ENCODE peak calls at places on chromosomes 5 and 9, in five cellular contexts. C, B, U, P and N are unnamed samples.
A peak's percentile ranks its signal among the peaks of the same experiment; 100 is the strongest.

GRCh38 chr5:19001054-19001453 is 986.9 kb downstream of the CDH18 start:
- DNase-seq in B (no peak), C (no peak), U (no peak), P (no peak), N (no peak)

GRCh38 chr5:53423724-53424123 is 56.7 kb upstream of the FST start:
- DNase-seq in U (no peak), C (no peak), B (no peak), P (no peak), N (no peak)

GRCh38 chr5:141835928-141836667 is 42.1 kb downstream of the PCDH1 start:
- DNase-seq in U (peak; percentile 56), B (peak; percentile 60), C (no peak), P (no peak), N (no peak)

GRCh38 chr5:76473676-76474075 is 70.6 kb downstream of the IQGAP2 start:
- DNase-seq in C (no peak), P (no peak), B (no peak), U (no peak), N (no peak)

GRCh38 chr5:180391276-180391675 is 38.1 kb upstream of the GFPT2 start:
- DNase-seq in U (no peak), P (no peak), C (no peak), B (no peak), N (no peak)

GRCh38 chr9:132169672-132170392 is 8.0 kb downstream of the NTNG2 start:
- DNase-seq in B (peak; percentile 86), C (peak; percentile 71), P (peak; percentile 91), U (peak; percentile 38), N (no peak)

GRCh38 chr5:65022932-65023331 is 254.2 kb downstream of the CWC27 start:
- DNase-seq in B (no peak), C (no peak), P (no peak), U (no peak), N (no peak)

GRCh38 chr5:41346609-41347008 is 133.3 kb upstream of the C6 start:
- DNase-seq in C (no peak), P (no peak), B (no peak), U (no peak), N (no peak)

GRCh38 chr5:108801301-108801700 is 53.6 kb downstream of the FER start:
- DNase-seq in U (no peak), P (no peak), C (no peak), B (no peak), N (no peak)

GRCh38 chr5:123807177-123807900 is 295.4 kb downstream of the CSNK1G3 start:
- DNase-seq in U (peak; percentile 26), P (no peak), B (no peak), C (peak; percentile 35), N (peak; percentile 42)

GRCh38 chr9:71911908-71912325 is 478 bp downstream of the C9orf85 start:
- DNase-seq in U (no peak), C (no peak), P (no peak), B (no peak), N (no peak)

GRCh38 chr5:178211095-178212048 is 7.0 kb downstream of the HNRNPAB start:
- DNase-seq in B (no peak), P (no peak), C (no peak), U (no peak), N (no peak)

GRCh38 chr5:118796081-118796480 is 192.3 kb downstream of the DTWD2 start:
- DNase-seq in U (no peak), P (no peak), C (no peak), B (peak; percentile 85), N (no peak)

GRCh38 chr5:31534527-31535046 is 2.5 kb downstream of the C5orf22 start:
- DNase-seq in P (no peak), U (no peak), C (no peak), B (no peak), N (no peak)

GRCh38 chr9:75198436-75198835 is 110.1 kb downstream of the OSTF1 start:
- DNase-seq in C (no peak), B (peak; percentile 78), P (peak; percentile 54), U (no peak), N (no peak)

GRCh38 chr5:6730807-6731206 is 17.6 kb downstream of the TENT4A start:
- DNase-seq in U (no peak), B (no peak), C (no peak), P (no peak), N (no peak)

GRCh38 chr9:111356567-111357244 is 26.7 kb upstream of the OR2K2 start:
- DNase-seq in C (no peak), U (peak; percentile 91), P (no peak), B (no peak), N (peak; percentile 35)

GRCh38 chr5:4647056-4647455 is 493.1 kb upstream of the ADAMTS16 start:
- DNase-seq in U (no peak), P (no peak), C (no peak), B (no peak), N (no peak)

GRCh38 chr9:110183208-110184145 is 24.5 kb downstream of the C9orf152 start:
- DNase-seq in B (peak; percentile 70), C (peak; percentile 61), U (peak; percentile 74), P (peak; percentile 64), N (peak; percentile 71)

DNA sequence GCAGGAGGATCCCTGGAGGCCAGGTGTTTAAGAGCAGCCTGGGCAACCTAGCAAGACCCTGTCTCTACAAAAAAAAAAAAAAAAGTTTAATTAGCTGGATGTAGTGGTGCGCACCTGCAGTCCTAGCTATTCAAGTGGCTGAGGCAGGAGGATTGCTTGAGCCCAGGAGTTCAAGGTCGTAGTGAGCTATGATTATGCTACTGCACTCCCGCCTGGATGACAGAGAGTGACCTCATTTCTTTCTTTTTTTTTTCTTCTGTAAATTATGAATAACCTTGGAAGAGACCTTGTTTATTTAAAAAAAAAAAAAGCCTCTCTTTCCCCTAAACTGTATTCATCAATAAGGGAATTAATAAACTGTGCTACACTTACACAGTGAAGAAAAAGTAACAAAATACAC is 43.6 kb upstream of the SLC30A5 start:
- DNase-seq in C (no peak), U (no peak), B (no peak), P (no peak), N (no peak)
- H2BK12ac ChIP-seq in C (no peak overlapping the region), U (no peak overlapping the region), B (no peak overlapping the region), P (no peak overlapping the region), N (no peak overlapping the region)

GRCh38 chr5:55517804-55518203 is 17.0 kb downstream of the PLPP1 start:
- DNase-seq in U (no peak), C (no peak), B (no peak), P (no peak), N (peak; percentile 21)
- H3K27ac ChIP-seq in U (no peak overlapping the region), C (no peak overlapping the region), B (no peak overlapping the region), P (no peak overlapping the region), N (no peak overlapping the region)

GRCh38 chr5:112776301-112776856 is 38.7 kb downstream of the APC start:
- DNase-seq in B (no peak), C (no peak), P (no peak), U (peak; percentile 37), N (peak; percentile 38)
- H3K14ac ChIP-seq in B (no peak overlapping the region), C (no peak overlapping the region), P (no peak overlapping the region), U (no peak overlapping the region), N (no peak overlapping the region)

GRCh38 chr5:911601-912000 is 18.9 kb downstream of the TRIP13 start:
- DNase-seq in B (no peak), C (no peak), P (no peak), U (peak; percentile 74), N (peak; percentile 33)

GRCh38 chr5:909086-909485 is 16.4 kb downstream of the TRIP13 start:
- DNase-seq in U (no peak), P (no peak), B (no peak), C (no peak), N (no peak)

GRCh38 chr5:909994-910768 is 17.5 kb downstream of the TRIP13 start:
- DNase-seq in B (no peak), P (no peak), C (no peak), U (no peak), N (no peak)

GRCh38 chr5:912356-913091 is 19.8 kb downstream of the TRIP13 start:
- DNase-seq in C (peak; percentile 63), P (no peak), U (peak; percentile 97), B (no peak), N (peak; percentile 83)

DNA sequence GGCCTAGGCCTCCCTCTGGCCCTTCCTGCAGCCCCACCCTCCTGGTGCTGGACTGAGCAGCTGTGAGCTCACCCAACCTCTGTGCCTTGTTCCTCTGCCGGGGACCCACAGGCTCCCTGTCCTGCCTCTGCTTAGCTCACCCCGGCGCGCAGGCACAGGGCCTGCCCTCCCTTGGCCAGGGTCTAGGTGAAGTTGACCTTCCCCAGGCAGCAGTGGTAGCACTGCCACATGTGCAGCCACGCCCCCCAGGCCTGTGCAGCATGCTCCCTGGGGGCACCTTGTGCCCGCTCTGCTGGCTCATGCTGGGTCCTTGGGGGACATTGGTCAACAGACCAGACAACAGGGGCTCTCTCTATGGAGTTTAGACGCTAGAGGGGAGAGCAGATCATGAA is 18.1 kb downstream of the TRIP13 start:
- DNase-seq in U (no peak), C (no peak), B (no peak), P (no peak), N (no peak)
- H2BK12ac ChIP-seq in U (no peak overlapping the region), C (no peak overlapping the region), B (no peak overlapping the region), P (no peak overlapping the region), N (no peak overlapping the region)